ENCODE peak calls at places on chromosomes 1 and 21, in five cellular contexts. One of them, this sample, is unnamed.

GRCh38 chr1:75672108-75672507 is 52.4 kb upstream of the ACADM start:
- DNase-seq in ovary: no peak
- DNase-seq in HepG2: peak; percentile 41
- DNase-seq in heart left ventricle: no peak
- DNase-seq in breast epithelium: no peak
- DNase-seq in this sample: no peak

GRCh38 chr1:12124693-12125421 is 41.9 kb upstream of the TNFRSF1B start:
- DNase-seq in heart left ventricle: peak; percentile 76
- DNase-seq in breast epithelium: peak; percentile 75
- DNase-seq in ovary: peak; percentile 80
- DNase-seq in HepG2: peak; percentile 46
- DNase-seq in this sample: peak; percentile 87

GRCh38 chr1:78040484-78041089 is 5.2 kb upstream of the GIPC2 start:
- DNase-seq in ovary: no peak
- DNase-seq in heart left ventricle: no peak
- DNase-seq in breast epithelium: no peak
- DNase-seq in HepG2: no peak
- DNase-seq in this sample: no peak

GRCh38 chr21:29423521-29423920 is 124.8 kb downstream of the BACH1 start:
- DNase-seq in heart left ventricle: no peak
- DNase-seq in HepG2: no peak
- DNase-seq in ovary: no peak
- DNase-seq in breast epithelium: no peak
- DNase-seq in this sample: no peak

GRCh38 chr1:93042134-93042821 is 36.8 kb upstream of the MTF2 start:
- DNase-seq in HepG2: peak; percentile 70
- DNase-seq in breast epithelium: no peak
- DNase-seq in ovary: no peak
- DNase-seq in heart left ventricle: no peak
- DNase-seq in this sample: no peak

GRCh38 chr1:218620956-218621355 is 275.8 kb downstream of the TGFB2 start:
- DNase-seq in heart left ventricle: no peak
- DNase-seq in HepG2: peak; percentile 8
- DNase-seq in ovary: no peak
- DNase-seq in breast epithelium: no peak
- DNase-seq in this sample: no peak

GRCh38 chr1:162141273-162142023 is 72.0 kb downstream of the NOS1AP start:
- DNase-seq in HepG2: peak; percentile 31
- DNase-seq in ovary: no peak
- DNase-seq in breast epithelium: no peak
- DNase-seq in heart left ventricle: no peak
- DNase-seq in this sample: no peak

GRCh38 chr21:38228115-38228514 is 28.7 kb upstream of the KCNJ15 start:
- DNase-seq in HepG2: no peak
- DNase-seq in ovary: no peak
- DNase-seq in heart left ventricle: no peak
- DNase-seq in breast epithelium: no peak
- DNase-seq in this sample: no peak

GRCh38 chr1:206694551-206695124 is 9.9 kb downstream of the MAPKAPK2 start:
- DNase-seq in ovary: no peak
- DNase-seq in heart left ventricle: no peak
- DNase-seq in HepG2: peak; percentile 61
- DNase-seq in breast epithelium: no peak
- DNase-seq in this sample: no peak

GRCh38 chr1:212030936-212031528 is 4.3 kb downstream of the INTS7 start:
- DNase-seq in heart left ventricle: no peak
- DNase-seq in HepG2: peak; percentile 83
- DNase-seq in breast epithelium: no peak
- DNase-seq in ovary: no peak
- DNase-seq in this sample: no peak

GRCh38 chr1:206674745-206675175 is 9.9 kb upstream of the MAPKAPK2 start:
- DNase-seq in HepG2: no peak
- DNase-seq in heart left ventricle: peak; percentile 77
- DNase-seq in breast epithelium: peak; percentile 78
- DNase-seq in ovary: peak; percentile 91
- DNase-seq in this sample: no peak

GRCh38 chr1:183195146-183195571 is 9.1 kb downstream of the LAMC2 start:
- DNase-seq in HepG2: no peak
- DNase-seq in ovary: no peak
- DNase-seq in heart left ventricle: no peak
- DNase-seq in breast epithelium: no peak
- DNase-seq in this sample: no peak

GRCh38 chr1:236800002-236800620 is 5.0 kb downstream of the MTR start:
- DNase-seq in HepG2: no peak
- DNase-seq in heart left ventricle: no peak
- DNase-seq in breast epithelium: no peak
- DNase-seq in ovary: no peak
- DNase-seq in this sample: no peak

GRCh38 chr1:209249280-209249670 is 334.2 kb upstream of the CAMK1G start:
- DNase-seq in ovary: no peak
- DNase-seq in HepG2: no peak
- DNase-seq in heart left ventricle: no peak
- DNase-seq in breast epithelium: no peak
- DNase-seq in this sample: no peak

GRCh38 chr1:209246660-209247059 is 336.9 kb upstream of the CAMK1G start:
- DNase-seq in HepG2: no peak
- DNase-seq in heart left ventricle: no peak
- DNase-seq in breast epithelium: no peak
- DNase-seq in ovary: no peak
- DNase-seq in this sample: no peak

GRCh38 chr1:209248649-209249279 is 334.8 kb upstream of the CAMK1G start:
- DNase-seq in ovary: no peak
- DNase-seq in HepG2: peak; percentile 34
- DNase-seq in heart left ventricle: no peak
- DNase-seq in breast epithelium: no peak
- DNase-seq in this sample: peak; percentile 85

GRCh38 chr1:209250970-209251636 is 332.4 kb upstream of the CAMK1G start:
- DNase-seq in breast epithelium: no peak
- DNase-seq in HepG2: no peak
- DNase-seq in ovary: no peak
- DNase-seq in heart left ventricle: no peak
- DNase-seq in this sample: no peak

GRCh38 chr1:209249785-209250441 is 333.6 kb upstream of the CAMK1G start:
- DNase-seq in HepG2: no peak
- DNase-seq in breast epithelium: no peak
- DNase-seq in ovary: no peak
- DNase-seq in heart left ventricle: no peak
- DNase-seq in this sample: no peak
- H3K27ac ChIP-seq in HepG2: no peak overlapping the region
- H3K27ac ChIP-seq in breast epithelium: no peak overlapping the region
- H3K27ac ChIP-seq in ovary: no peak overlapping the region
- H3K27ac ChIP-seq in heart left ventricle: no peak overlapping the region
- H3K27ac ChIP-seq in this sample: no peak overlapping the region

DNA sequence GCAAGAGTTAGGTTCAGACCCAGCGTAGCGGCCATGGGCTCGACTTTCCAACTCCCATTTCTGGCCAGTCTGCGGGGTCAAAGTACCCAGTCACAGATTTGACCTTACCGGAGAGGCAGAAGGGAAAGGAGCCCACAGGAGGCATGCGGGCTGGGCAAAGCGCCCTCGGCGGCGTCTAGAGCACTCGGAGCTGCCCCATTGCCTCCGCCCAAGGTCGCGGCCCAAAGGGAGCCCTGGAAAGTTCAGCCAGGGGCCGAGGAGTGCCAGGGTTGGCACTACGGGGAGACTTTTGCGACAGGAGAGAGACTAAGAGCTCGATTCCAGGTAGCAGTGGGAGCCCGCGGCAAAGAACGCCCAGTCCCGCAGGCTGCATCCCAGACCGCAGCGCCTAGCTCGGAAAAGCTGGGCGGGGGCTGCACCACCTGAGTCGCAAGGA is 896 bp downstream of the KANK4 start:
- DNase-seq in heart left ventricle: no peak
- DNase-seq in breast epithelium: no peak
- DNase-seq in HepG2: no peak
- DNase-seq in ovary: no peak
- DNase-seq in this sample: no peak
- H3K4me3 ChIP-seq in heart left ventricle: peak overlapping the region; percentile 44
- H3K4me3 ChIP-seq in breast epithelium: peak overlapping the region; percentile 67
- H3K4me3 ChIP-seq in HepG2: peak overlapping the region; percentile 90
- H3K4me3 ChIP-seq in ovary: peak overlapping the region; percentile 10
- H3K4me3 ChIP-seq in this sample: peak overlapping the region; percentile 66

DNA sequence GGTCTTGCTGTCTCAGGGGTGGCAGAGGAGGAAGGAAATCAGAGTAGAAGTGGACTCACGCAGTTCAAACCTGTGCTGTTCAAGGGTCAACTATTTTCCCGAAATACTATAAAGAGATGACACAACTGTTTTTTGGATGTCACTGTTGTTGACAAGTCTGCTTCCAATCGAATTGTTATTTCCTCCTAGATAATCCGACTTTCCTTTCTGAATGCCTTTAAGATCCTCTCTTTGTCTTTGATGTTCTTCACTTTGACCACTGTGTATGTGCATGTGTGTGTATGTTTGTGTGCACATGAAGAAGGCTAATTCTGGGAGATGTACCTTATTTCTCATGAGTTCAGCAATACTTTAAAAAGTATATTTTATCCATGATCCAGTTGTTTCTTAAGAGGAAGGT is 21.6 kb downstream of the PADI4 start:
- DNase-seq in breast epithelium: no peak
- DNase-seq in heart left ventricle: no peak
- DNase-seq in HepG2: no peak
- DNase-seq in ovary: no peak
- DNase-seq in this sample: no peak
- TF ChIP-seq POLR2A in breast epithelium: no peak
- TF ChIP-seq POLR2A in heart left ventricle: no peak
- TF ChIP-seq POLR2A in HepG2: no peak
- TF ChIP-seq POLR2A in ovary: no peak
- TF ChIP-seq POLR2A in this sample: no peak

GRCh38 chr1:196180847-196181593 is 427.2 kb downstream of the KCNT2 start:
- DNase-seq in ovary: no peak
- DNase-seq in heart left ventricle: no peak
- DNase-seq in HepG2: no peak
- DNase-seq in breast epithelium: no peak
- DNase-seq in this sample: no peak
- H3K27ac ChIP-seq in ovary: no peak overlapping the region
- H3K27ac ChIP-seq in heart left ventricle: no peak overlapping the region
- H3K27ac ChIP-seq in HepG2: no peak overlapping the region
- H3K27ac ChIP-seq in breast epithelium: no peak overlapping the region
- H3K27ac ChIP-seq in this sample: no peak overlapping the region

GRCh38 chr1:5745776-5746610 is 246.2 kb downstream of the NPHP4 start:
- DNase-seq in heart left ventricle: peak; percentile 61
- DNase-seq in ovary: peak; percentile 73
- DNase-seq in breast epithelium: peak; percentile 72
- DNase-seq in HepG2: peak; percentile 52
- DNase-seq in this sample: peak; percentile 80

GRCh38 chr1:5746611-5747427 is 245.4 kb downstream of the NPHP4 start:
- DNase-seq in ovary: no peak
- DNase-seq in HepG2: no peak
- DNase-seq in breast epithelium: peak; percentile 37
- DNase-seq in heart left ventricle: no peak
- DNase-seq in this sample: no peak

GRCh38 chr1:5744911-5745431 is 247.3 kb downstream of the NPHP4 start:
- DNase-seq in breast epithelium: peak; percentile 25
- DNase-seq in heart left ventricle: no peak
- DNase-seq in ovary: peak; percentile 62
- DNase-seq in HepG2: no peak
- DNase-seq in this sample: peak; percentile 55

GRCh38 chr1:5748286-5749225 is 243.7 kb downstream of the NPHP4 start:
- DNase-seq in heart left ventricle: peak; percentile 7
- DNase-seq in ovary: no peak
- DNase-seq in breast epithelium: peak; percentile 34
- DNase-seq in HepG2: no peak
- DNase-seq in this sample: no peak

GRCh38 chr1:5747428-5748285 is 244.6 kb downstream of the NPHP4 start:
- DNase-seq in ovary: no peak
- DNase-seq in HepG2: no peak
- DNase-seq in breast epithelium: no peak
- DNase-seq in heart left ventricle: no peak
- DNase-seq in this sample: no peak
- H3K4me3 ChIP-seq in ovary: no peak overlapping the region
- H3K4me3 ChIP-seq in HepG2: no peak overlapping the region
- H3K4me3 ChIP-seq in breast epithelium: no peak overlapping the region
- H3K4me3 ChIP-seq in heart left ventricle: no peak overlapping the region
- H3K4me3 ChIP-seq in this sample: no peak overlapping the region

DNA sequence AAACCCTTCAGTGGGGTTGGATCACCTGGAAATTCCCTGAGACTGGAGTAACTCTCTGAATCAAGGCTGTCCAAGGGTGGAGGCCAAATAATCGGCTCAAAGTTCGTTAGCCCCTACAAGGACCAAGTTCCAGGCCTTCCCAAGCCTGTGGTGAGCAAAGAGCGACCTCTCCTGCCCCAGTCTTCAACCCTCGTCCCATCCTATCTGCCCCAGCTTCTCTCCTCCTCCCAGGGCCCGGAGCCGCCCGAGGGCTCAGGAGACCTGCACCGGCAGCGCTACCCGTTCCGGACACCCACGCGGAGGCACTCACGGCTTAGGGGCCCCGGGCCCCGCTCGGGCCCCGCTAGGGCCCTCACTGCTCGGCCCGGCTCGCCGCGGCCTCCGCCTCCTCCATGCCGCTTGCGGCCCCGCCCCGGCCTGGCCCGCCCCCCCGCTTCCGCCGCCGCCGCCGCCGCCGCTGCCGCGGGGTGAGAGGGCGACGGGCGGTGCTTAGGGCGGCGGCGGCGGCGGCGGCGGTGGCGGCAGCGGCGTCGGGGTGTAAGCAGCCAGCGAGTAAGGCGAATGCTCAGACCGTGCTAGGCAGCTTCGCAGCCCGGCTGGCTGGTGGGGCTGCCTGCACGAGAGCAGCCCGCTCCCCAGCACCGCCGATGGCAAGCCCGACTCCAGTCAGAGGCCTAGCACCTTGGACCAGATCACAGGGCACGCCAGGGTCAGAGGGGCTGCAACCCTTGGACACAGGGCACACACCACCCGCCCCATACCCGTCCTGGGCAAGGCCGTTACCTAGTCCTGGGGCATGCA is at the start of gene POMGNT1:
- DNase-seq in ovary: peak; percentile 62
- DNase-seq in breast epithelium: no peak
- DNase-seq in heart left ventricle: peak; percentile 73
- DNase-seq in HepG2: peak; percentile 23
- DNase-seq in this sample: peak; percentile 62
- TF ChIP-seq POLR2A in ovary: no peak
- TF ChIP-seq POLR2A in breast epithelium: no peak
- TF ChIP-seq POLR2A in heart left ventricle: peak; percentile 73
- TF ChIP-seq POLR2A in HepG2: peak; percentile 82
- TF ChIP-seq POLR2A in this sample: peak; percentile 9

GRCh38 chr1:39360726-39361125 is 130.7 kb upstream of the BMP8A start:
- DNase-seq in HepG2: no peak
- DNase-seq in ovary: no peak
- DNase-seq in breast epithelium: no peak
- DNase-seq in heart left ventricle: no peak
- DNase-seq in this sample: no peak
- H3K27ac ChIP-seq in HepG2: no peak overlapping the region
- H3K27ac ChIP-seq in ovary: no peak overlapping the region
- H3K27ac ChIP-seq in breast epithelium: no peak overlapping the region
- H3K27ac ChIP-seq in heart left ventricle: no peak overlapping the region
- H3K27ac ChIP-seq in this sample: no peak overlapping the region